ENCODE peak calls at places on chromosomes 3 and 15, in eight cellular contexts. One of them, this sample, is unnamed. For H3K4me1, the result is how much of the 10 kb centered on the place peaks cover.

GRCh38 chr15:29849218-29849617 is 26.9 kb upstream of the TJP1 start:
- DNase-seq in neuronal stem cell: no peak
- DNase-seq in astrocyte: no peak
- DNase-seq in suprapubic skin: no peak
- DNase-seq in PC-3: peak
- DNase-seq in cardiac muscle cell: no peak
- DNase-seq in fibroblast of lung: no peak
- DNase-seq in stomach: no peak
- DNase-seq in this sample: no peak

GRCh38 chr3:48747015-48747615 is 30.1 kb upstream of the IP6K2 start:
- DNase-seq in neuronal stem cell: no peak
- DNase-seq in astrocyte: no peak
- DNase-seq in suprapubic skin: no peak
- DNase-seq in PC-3: no peak
- DNase-seq in cardiac muscle cell: no peak
- DNase-seq in fibroblast of lung: no peak
- DNase-seq in stomach: no peak
- DNase-seq in this sample: no peak

GRCh38 chr3:177977381-177978158 is 558.7 kb upstream of the KCNMB2 start:
- DNase-seq in neuronal stem cell: no peak
- DNase-seq in astrocyte: peak
- DNase-seq in suprapubic skin: no peak
- DNase-seq in PC-3: peak
- DNase-seq in cardiac muscle cell: no peak
- DNase-seq in fibroblast of lung: peak
- DNase-seq in stomach: no peak
- DNase-seq in this sample: no peak

GRCh38 chr15:74383695-74384565 is 16.5 kb upstream of the CYP11A1 start:
- DNase-seq in neuronal stem cell: no peak
- DNase-seq in astrocyte: peak
- DNase-seq in suprapubic skin: no peak
- DNase-seq in PC-3: peak
- DNase-seq in cardiac muscle cell: no peak
- DNase-seq in fibroblast of lung: no peak
- DNase-seq in stomach: peak
- DNase-seq in this sample: peak

GRCh38 chr15:22949074-22949547 is 31.1 kb downstream of the CYFIP1 start:
- DNase-seq in neuronal stem cell: peak
- DNase-seq in astrocyte: peak
- DNase-seq in suprapubic skin: no peak
- DNase-seq in PC-3: peak
- DNase-seq in cardiac muscle cell: peak
- DNase-seq in fibroblast of lung: peak
- DNase-seq in stomach: no peak
- DNase-seq in this sample: no peak

GRCh38 chr3:195918176-195918575 is 9.8 kb upstream of the TNK2 start:
- DNase-seq in neuronal stem cell: no peak
- DNase-seq in astrocyte: no peak
- DNase-seq in suprapubic skin: peak
- DNase-seq in PC-3: no peak
- DNase-seq in cardiac muscle cell: no peak
- DNase-seq in fibroblast of lung: no peak
- DNase-seq in stomach: no peak
- DNase-seq in this sample: no peak

GRCh38 chr15:64651573-64652260 is 123.7 kb downstream of the RBPMS2 start:
- DNase-seq in neuronal stem cell: no peak
- DNase-seq in astrocyte: no peak
- DNase-seq in suprapubic skin: no peak
- DNase-seq in PC-3: peak
- DNase-seq in cardiac muscle cell: no peak
- DNase-seq in fibroblast of lung: no peak
- DNase-seq in stomach: no peak
- DNase-seq in this sample: peak

GRCh38 chr3:127286571-127287140 is 1.2 kb downstream of the PRR20G start:
- DNase-seq in neuronal stem cell: no peak
- DNase-seq in astrocyte: no peak
- DNase-seq in suprapubic skin: no peak
- DNase-seq in PC-3: peak
- DNase-seq in cardiac muscle cell: no peak
- DNase-seq in fibroblast of lung: no peak
- DNase-seq in stomach: no peak
- DNase-seq in this sample: no peak

GRCh38 chr3:58627580-58627894 is 39.0 kb downstream of the FAM3D start:
- DNase-seq in neuronal stem cell: no peak
- DNase-seq in astrocyte: peak
- DNase-seq in suprapubic skin: no peak
- DNase-seq in PC-3: peak
- DNase-seq in cardiac muscle cell: peak
- DNase-seq in fibroblast of lung: peak
- DNase-seq in stomach: peak
- DNase-seq in this sample: no peak

GRCh38 chr3:28171962-28172361 is 69.5 kb upstream of the CMC1 start:
- DNase-seq in neuronal stem cell: peak
- DNase-seq in astrocyte: no peak
- DNase-seq in suprapubic skin: no peak
- DNase-seq in PC-3: no peak
- DNase-seq in cardiac muscle cell: no peak
- DNase-seq in fibroblast of lung: peak
- DNase-seq in stomach: no peak
- DNase-seq in this sample: peak

DNA sequence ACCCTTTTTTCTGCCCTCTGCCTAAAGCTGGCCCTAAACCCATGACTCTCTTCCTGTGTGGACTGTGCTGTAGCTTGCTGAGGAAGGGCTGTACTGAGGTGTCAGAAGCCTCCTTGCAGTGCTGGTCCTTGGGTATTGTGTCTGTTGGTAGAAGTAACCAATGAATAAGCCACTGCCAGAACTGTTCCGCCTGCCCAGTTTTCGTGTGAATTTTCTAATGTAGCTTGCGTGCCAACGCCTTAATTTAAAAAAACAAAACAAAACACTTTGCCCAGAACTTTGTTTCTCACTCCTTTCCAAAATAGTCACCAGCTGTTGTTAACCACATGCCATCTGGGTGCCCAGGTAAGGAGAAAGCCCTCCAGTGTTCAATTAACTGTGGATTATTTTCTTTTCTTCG is 101.9 kb downstream of the KLHL25 start:
- DNase-seq in neuronal stem cell: no peak
- DNase-seq in astrocyte: no peak
- DNase-seq in suprapubic skin: no peak
- DNase-seq in PC-3: no peak
- DNase-seq in cardiac muscle cell: no peak
- DNase-seq in fibroblast of lung: no peak
- DNase-seq in stomach: peak
- DNase-seq in this sample: peak
- H3K4me1 ChIP-seq in neuronal stem cell: under half
- H3K4me1 ChIP-seq in astrocyte: under half
- H3K4me1 ChIP-seq in suprapubic skin: under half
- H3K4me1 ChIP-seq in PC-3: under half
- H3K4me1 ChIP-seq in cardiac muscle cell: half or more
- H3K4me1 ChIP-seq in fibroblast of lung: under half
- H3K4me1 ChIP-seq in stomach: under half
- H3K4me1 ChIP-seq in this sample: half or more

DNA sequence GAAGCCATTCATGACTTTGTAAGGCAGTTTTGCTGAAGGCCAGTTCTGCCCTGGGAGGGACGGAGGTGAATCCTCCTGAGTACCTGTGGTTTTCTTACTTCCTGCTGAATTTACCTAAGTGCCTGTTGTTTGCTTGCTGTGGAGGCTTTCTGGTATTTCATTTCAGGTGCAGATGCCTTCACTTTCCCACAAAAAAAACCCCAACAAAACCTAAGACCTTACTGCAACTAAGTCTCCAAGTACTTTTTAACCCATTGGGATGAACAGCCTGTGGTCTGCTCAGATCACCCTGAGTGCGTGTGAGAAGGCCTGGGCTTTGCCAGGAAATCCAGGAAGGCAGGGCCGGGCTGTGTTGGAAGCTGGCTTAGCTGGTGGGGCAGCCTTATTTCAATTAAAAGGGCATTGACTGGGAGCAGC is 65.3 kb downstream of the IGF1R start:
- DNase-seq in neuronal stem cell: no peak
- DNase-seq in astrocyte: no peak
- DNase-seq in suprapubic skin: no peak
- DNase-seq in PC-3: peak
- DNase-seq in cardiac muscle cell: no peak
- DNase-seq in fibroblast of lung: no peak
- DNase-seq in stomach: peak
- DNase-seq in this sample: no peak
- H3K4me1 ChIP-seq in neuronal stem cell: under half
- H3K4me1 ChIP-seq in astrocyte: under half
- H3K4me1 ChIP-seq in suprapubic skin: under half
- H3K4me1 ChIP-seq in PC-3: under half
- H3K4me1 ChIP-seq in cardiac muscle cell: under half
- H3K4me1 ChIP-seq in fibroblast of lung: under half
- H3K4me1 ChIP-seq in stomach: under half
- H3K4me1 ChIP-seq in this sample: under half

GRCh38 chr3:98532709-98533571 is 1.2 kb downstream of the GPR15 start:
- DNase-seq in neuronal stem cell: no peak
- DNase-seq in astrocyte: no peak
- DNase-seq in suprapubic skin: no peak
- DNase-seq in PC-3: no peak
- DNase-seq in cardiac muscle cell: no peak
- DNase-seq in fibroblast of lung: no peak
- DNase-seq in stomach: no peak
- DNase-seq in this sample: no peak

GRCh38 chr3:98534168-98534567 is 2.4 kb downstream of the GPR15 start:
- DNase-seq in neuronal stem cell: no peak
- DNase-seq in astrocyte: no peak
- DNase-seq in suprapubic skin: no peak
- DNase-seq in PC-3: no peak
- DNase-seq in cardiac muscle cell: no peak
- DNase-seq in fibroblast of lung: no peak
- DNase-seq in stomach: no peak
- DNase-seq in this sample: no peak

GRCh38 chr3:98534734-98535133 is 3.0 kb downstream of the GPR15 start:
- DNase-seq in neuronal stem cell: no peak
- DNase-seq in astrocyte: no peak
- DNase-seq in suprapubic skin: no peak
- DNase-seq in PC-3: no peak
- DNase-seq in cardiac muscle cell: no peak
- DNase-seq in fibroblast of lung: no peak
- DNase-seq in stomach: no peak
- DNase-seq in this sample: no peak

GRCh38 chr3:98540346-98540745 is 8.6 kb downstream of the GPR15 start:
- DNase-seq in neuronal stem cell: no peak
- DNase-seq in astrocyte: no peak
- DNase-seq in suprapubic skin: no peak
- DNase-seq in PC-3: no peak
- DNase-seq in cardiac muscle cell: no peak
- DNase-seq in fibroblast of lung: no peak
- DNase-seq in stomach: no peak
- DNase-seq in this sample: no peak

GRCh38 chr3:98536456-98537017 is 4.8 kb downstream of the GPR15 start:
- DNase-seq in neuronal stem cell: no peak
- DNase-seq in astrocyte: no peak
- DNase-seq in suprapubic skin: no peak
- DNase-seq in PC-3: peak
- DNase-seq in cardiac muscle cell: no peak
- DNase-seq in fibroblast of lung: no peak
- DNase-seq in stomach: no peak
- DNase-seq in this sample: no peak
- H3K4me1 ChIP-seq in neuronal stem cell: under half
- H3K4me1 ChIP-seq in astrocyte: under half
- H3K4me1 ChIP-seq in suprapubic skin: under half
- H3K4me1 ChIP-seq in PC-3: under half
- H3K4me1 ChIP-seq in cardiac muscle cell: under half
- H3K4me1 ChIP-seq in fibroblast of lung: under half
- H3K4me1 ChIP-seq in stomach: under half
- H3K4me1 ChIP-seq in this sample: under half

GRCh38 chr3:4980229-4981159 is 1.3 kb downstream of the BHLHE40 start:
- DNase-seq in neuronal stem cell: peak
- DNase-seq in astrocyte: peak
- DNase-seq in suprapubic skin: peak
- DNase-seq in PC-3: peak
- DNase-seq in cardiac muscle cell: peak
- DNase-seq in fibroblast of lung: peak
- DNase-seq in stomach: peak
- DNase-seq in this sample: peak

GRCh38 chr3:4981160-4981687 is 2.0 kb downstream of the BHLHE40 start:
- DNase-seq in neuronal stem cell: no peak
- DNase-seq in astrocyte: peak
- DNase-seq in suprapubic skin: no peak
- DNase-seq in PC-3: peak
- DNase-seq in cardiac muscle cell: no peak
- DNase-seq in fibroblast of lung: peak
- DNase-seq in stomach: no peak
- DNase-seq in this sample: no peak

GRCh38 chr3:4978259-4978965 is 825 bp upstream of the BHLHE40 start:
- DNase-seq in neuronal stem cell: no peak
- DNase-seq in astrocyte: peak
- DNase-seq in suprapubic skin: peak
- DNase-seq in PC-3: peak
- DNase-seq in cardiac muscle cell: peak
- DNase-seq in fibroblast of lung: peak
- DNase-seq in stomach: peak
- DNase-seq in this sample: peak

GRCh38 chr3:4978966-4979400 is 254 bp upstream of the BHLHE40 start:
- DNase-seq in neuronal stem cell: no peak
- DNase-seq in astrocyte: peak
- DNase-seq in suprapubic skin: peak
- DNase-seq in PC-3: peak
- DNase-seq in cardiac muscle cell: peak
- DNase-seq in fibroblast of lung: peak
- DNase-seq in stomach: peak
- DNase-seq in this sample: peak

GRCh38 chr3:4979401-4980228 is at the start of gene BHLHE40:
- DNase-seq in neuronal stem cell: no peak
- DNase-seq in astrocyte: no peak
- DNase-seq in suprapubic skin: no peak
- DNase-seq in PC-3: no peak
- DNase-seq in cardiac muscle cell: no peak
- DNase-seq in fibroblast of lung: peak
- DNase-seq in stomach: no peak
- DNase-seq in this sample: no peak
- H3K4me1 ChIP-seq in neuronal stem cell: under half
- H3K4me1 ChIP-seq in astrocyte: under half
- H3K4me1 ChIP-seq in suprapubic skin: half or more
- H3K4me1 ChIP-seq in PC-3: under half
- H3K4me1 ChIP-seq in cardiac muscle cell: under half
- H3K4me1 ChIP-seq in fibroblast of lung: under half
- H3K4me1 ChIP-seq in stomach: under half
- H3K4me1 ChIP-seq in this sample: half or more

This sample was measured in CD8-positive, alpha-beta memory T cell.